ENCODE peak calls at places on chromosomes 12 and 14, in seven cellular contexts. D, R, I, K, S, A and B are unnamed samples.

GRCh38 chr12:86334071-86334470 is 77.9 kb upstream of the MGAT4C start:
- DNase-seq in D (no peak), R (no peak), I (no peak), K (no peak), S (no peak), A (no peak), B (no peak)

GRCh38 chr12:601976-602699 is 61.1 kb downstream of the NINJ2 start:
- DNase-seq in D (no peak), R (no peak), I (no peak), K (no peak), S (no peak), A (no peak), B (no peak)

GRCh38 chr14:52391866-52392600 is 77.9 kb downstream of the PTGER2 start:
- DNase-seq in D (no peak), R (no peak), I (peak), K (no peak), S (no peak), A (no peak), B (no peak)

GRCh38 chr12:15788266-15789214 is 648 bp downstream of the EPS8 start:
- DNase-seq in D (no peak), R (peak), I (peak), K (peak), S (peak), A (peak), B (peak)

GRCh38 chr14:64337901-64338615 is 43.9 kb upstream of the ESR2 start:
- DNase-seq in D (no peak), R (peak), I (peak), K (no peak), S (peak), A (peak), B (no peak)

GRCh38 chr12:78269620-78270019 is 438.9 kb downstream of the NAV3 start:
- DNase-seq in D (no peak), R (no peak), I (no peak), K (no peak), S (no peak), A (no peak), B (no peak)

GRCh38 chr14:28886940-28887339 is 120.4 kb downstream of the FOXG1 start:
- DNase-seq in D (no peak), R (no peak), I (no peak), K (no peak), S (no peak), A (no peak), B (no peak)

GRCh38 chr12:54602661-54603060 is 14.2 kb upstream of the PPP1R1A start:
- DNase-seq in D (no peak), R (no peak), I (no peak), K (no peak), S (no peak), A (no peak), B (no peak)

GRCh38 chr14:51849095-51849494 is 11.3 kb upstream of the GNG2 start:
- DNase-seq in D (no peak), R (no peak), I (peak), K (no peak), S (no peak), A (no peak), B (no peak)

GRCh38 chr12:24797901-24798300 is 151.0 kb downstream of the BCAT1 start:
- DNase-seq in D (no peak), R (no peak), I (no peak), K (no peak), S (no peak), A (no peak), B (no peak)

GRCh38 chr14:26323781-26324363 is 274.0 kb downstream of the NOVA1 start:
- DNase-seq in D (no peak), R (no peak), I (no peak), K (no peak), S (no peak), A (no peak), B (no peak)

GRCh38 chr12:93237235-93237915 is 140.3 kb upstream of the NUDT4 start:
- DNase-seq in D (no peak), R (no peak), I (no peak), K (no peak), S (no peak), A (no peak), B (no peak)

GRCh38 chr14:99539503-99539902 is 58.3 kb downstream of the CCNK start:
- DNase-seq in D (no peak), R (no peak), I (no peak), K (no peak), S (no peak), A (no peak), B (no peak)

GRCh38 chr12:5516371-5516770 is 84.5 kb downstream of the NTF3 start:
- DNase-seq in D (no peak), R (no peak), I (no peak), K (no peak), S (no peak), A (no peak), B (no peak)

GRCh38 chr14:67837011-67837624 is 17.5 kb downstream of the RAD51B start:
- DNase-seq in D (peak), R (peak), I (peak), K (peak), S (peak), A (peak), B (peak)

GRCh38 chr12:97927991-97928390 is 465.4 kb downstream of the RMST start:
- DNase-seq in D (no peak), R (no peak), I (no peak), K (no peak), S (no peak), A (no peak), B (no peak)

GRCh38 chr14:32205554-32205953 is 2.5 kb upstream of the RNU6-8 start:
- DNase-seq in D (no peak), R (no peak), I (no peak), K (no peak), S (no peak), A (no peak), B (no peak)

GRCh38 chr14:58690801-58691516 is 53.2 kb downstream of the DACT1 start:
- DNase-seq in D (no peak), R (no peak), I (no peak), K (no peak), S (no peak), A (no peak), B (peak)

GRCh38 chr14:94542111-94542810 is 19.0 kb upstream of the SERPINA4 start:
- DNase-seq in D (no peak), R (no peak), I (peak), K (no peak), S (no peak), A (no peak), B (no peak)

GRCh38 chr12:16359512-16360491 is 12.4 kb downstream of the MGST1 start:
- DNase-seq in D (no peak), R (peak), I (peak), K (no peak), S (peak), A (peak), B (no peak)

GRCh38 chr14:22557846-22558220 is 31.2 kb downstream of the DAD1 start:
- DNase-seq in D (no peak), R (no peak), I (no peak), K (no peak), S (no peak), A (no peak), B (no peak)

GRCh38 chr12:52312086-52312485 is 9.1 kb downstream of the KRT83 start:
- DNase-seq in D (no peak), R (no peak), I (no peak), K (no peak), S (no peak), A (no peak), B (no peak)

GRCh38 chr12:124740691-124741137 is 123.0 kb downstream of the SCARB1 start:
- DNase-seq in D (no peak), R (peak), I (peak), K (no peak), S (peak), A (peak), B (no peak)

GRCh38 chr14:88559852-88560251 is 3.0 kb upstream of the ZC3H14 start:
- DNase-seq in D (no peak), R (no peak), I (peak), K (no peak), S (no peak), A (peak), B (no peak)

GRCh38 chr14:20642182-20642581 is 691 bp upstream of the OR6S1 start:
- DNase-seq in D (no peak), R (no peak), I (no peak), K (no peak), S (no peak), A (no peak), B (no peak)

GRCh38 chr12:81086342-81086741 is 8.5 kb downstream of the ACSS3 start:
- DNase-seq in D (no peak), R (no peak), I (no peak), K (no peak), S (no peak), A (peak), B (no peak)

GRCh38 chr12:121933522-121934317 is 15.3 kb downstream of the CFAP251 start:
- DNase-seq in D (no peak), R (no peak), I (peak), K (no peak), S (peak), A (peak), B (peak)

GRCh38 chr12:118537481-118537917 is 161.1 kb downstream of the SUDS3 start:
- DNase-seq in D (no peak), R (no peak), I (no peak), K (no peak), S (no peak), A (no peak), B (no peak)

GRCh38 chr14:72638021-72638420 is 255.9 kb downstream of the DPF3 start:
- DNase-seq in D (no peak), R (no peak), I (peak), K (no peak), S (no peak), A (no peak), B (no peak)

GRCh38 chr12:85130631-85131030 is 94.5 kb downstream of the LRRIQ1 start:
- DNase-seq in D (no peak), R (no peak), I (no peak), K (no peak), S (no peak), A (peak), B (no peak)

GRCh38 chr14:92121207-92121669 is 268 bp downstream of the NDUFB1 start:
- DNase-seq in D (peak), R (peak), I (peak), K (no peak), S (peak), A (peak), B (peak)

GRCh38 chr14:63051301-63051700 is 6.0 kb upstream of the KCNH5 start:
- DNase-seq in D (no peak), R (no peak), I (no peak), K (no peak), S (no peak), A (no peak), B (no peak)

GRCh38 chr12:124551268-124552144 is 15.9 kb downstream of the NCOR2 start:
- DNase-seq in D (no peak), R (no peak), I (peak), K (no peak), S (no peak), A (peak), B (peak)

GRCh38 chr12:82931349-82932116 is 244.8 kb downstream of the TMTC2 start:
- DNase-seq in D (no peak), R (no peak), I (no peak), K (no peak), S (no peak), A (peak), B (no peak)

GRCh38 chr12:61654698-61655097 is 605.5 kb upstream of the USP15 start:
- DNase-seq in D (no peak), R (no peak), I (no peak), K (no peak), S (no peak), A (peak), B (no peak)

GRCh38 chr12:65248656-65249633 is 29.5 kb upstream of the MSRB3 start:
- DNase-seq in D (no peak), R (no peak), I (no peak), K (no peak), S (no peak), A (no peak), B (no peak)

GRCh38 chr12:58907326-58907855 is 12.9 kb downstream of the LRIG3 start:
- DNase-seq in D (no peak), R (no peak), I (peak), K (no peak), S (no peak), A (no peak), B (no peak)

GRCh38 chr14:87066221-87066817 is 926.7 kb downstream of the GALC start:
- DNase-seq in D (no peak), R (no peak), I (peak), K (no peak), S (no peak), A (no peak), B (no peak)
- TF ChIP-seq CTCF in D (no peak), R (peak), I (peak), K (peak), S (no peak), A (peak), B (no peak)

DNA sequence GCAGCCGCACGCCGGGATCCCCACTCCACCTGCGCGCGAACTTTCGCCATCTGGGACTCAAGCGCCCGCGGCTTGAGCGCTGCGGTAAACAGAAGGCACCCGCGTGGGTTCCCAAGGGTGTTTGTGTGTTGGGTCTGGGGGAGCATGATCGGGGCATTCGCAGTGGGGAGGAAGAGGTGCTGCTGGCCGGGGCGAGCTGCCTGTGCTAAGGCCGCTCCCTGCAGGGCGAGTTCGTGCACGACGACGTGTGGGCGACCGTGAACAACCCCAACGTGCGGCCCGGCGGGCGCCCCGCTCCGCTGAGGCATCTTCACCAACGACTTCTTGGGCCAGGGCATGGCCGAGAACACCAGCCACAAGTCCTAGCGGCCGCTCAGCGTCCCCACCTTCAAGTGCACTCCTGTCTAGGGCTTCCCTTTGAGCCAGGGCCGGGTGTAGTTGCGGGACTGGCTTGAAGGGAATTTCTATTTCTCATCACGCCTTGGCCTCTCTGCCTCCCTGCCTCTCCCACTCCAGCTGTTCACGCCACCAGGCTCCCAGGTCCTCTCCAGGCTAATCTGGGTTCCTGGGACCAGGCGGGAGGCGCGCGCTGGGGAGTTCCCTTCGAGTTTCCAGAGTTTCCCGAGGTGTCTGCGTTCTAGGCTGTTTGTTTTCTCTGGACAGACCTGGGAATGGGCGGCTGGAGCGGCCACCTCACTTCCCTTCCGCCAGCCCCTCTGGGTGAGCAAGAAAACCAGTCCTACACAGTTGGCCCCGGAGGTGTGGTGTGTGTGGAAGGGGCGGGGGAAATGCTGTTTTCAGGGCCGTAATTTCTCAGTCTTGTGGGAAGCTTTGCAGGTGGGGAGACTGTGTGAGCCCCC is 417.8 kb upstream of the TMTC1 start:
- DNase-seq in D (no peak), R (no peak), I (no peak), K (no peak), S (no peak), A (no peak), B (no peak)
- H3K4me3 ChIP-seq in D (no peak), R (no peak), I (no peak), K (no peak), S (no peak), A (no peak), B (no peak)

GRCh38 chr12:19437996-19438395 is 1.3 kb upstream of the AEBP2 start:
- DNase-seq in D (no peak), R (no peak), I (no peak), K (no peak), S (no peak), A (no peak), B (no peak)
- H3K27ac ChIP-seq in D (no peak), R (no peak), I (no peak), K (no peak), S (no peak), A (no peak), B (no peak)

GRCh38 chr12:130655010-130655409 is 61.1 kb downstream of the RIMBP2 start:
- DNase-seq in D (no peak), R (no peak), I (no peak), K (no peak), S (no peak), A (no peak), B (no peak)
- TF ChIP-seq CTCF in D (no peak), R (no peak), I (no peak), K (no peak), S (no peak), A (no peak), B (no peak)